ENCODE peak calls at places on chromosome X, in four cellular contexts. G, C, Z and S are unnamed samples.

GRCh38 chrX:69028006-69028760 is 137.1 kb downstream of the PJA1 start:
- DNase-seq in Z (no peak), C (no peak), G (no peak), S (no peak)

GRCh38 chrX:140762061-140762460 is 52.5 kb downstream of the LINC00632 start:
- DNase-seq in Z (peak), G (peak), C (peak), S (peak)

GRCh38 chrX:96770315-96770714 is 85.7 kb downstream of the DIAPH2 start:
- DNase-seq in G (no peak), Z (peak), C (peak), S (no peak)

GRCh38 chrX:119488749-119489148 is 20.5 kb downstream of the SLC25A5 start:
- DNase-seq in Z (peak), G (no peak), C (peak), S (no peak)

GRCh38 chrX:22021721-22022120 is 10.4 kb upstream of the PHEX start:
- DNase-seq in Z (no peak), G (no peak), C (no peak), S (no peak)

GRCh38 chrX:68685722-68686683 is 38.5 kb downstream of the STARD8 start:
- DNase-seq in Z (no peak), C (peak), G (no peak), S (no peak)

GRCh38 chrX:116281106-116281505 is 110.6 kb downstream of the AGTR2 start:
- DNase-seq in C (no peak), G (no peak), Z (no peak), S (no peak)

GRCh38 chrX:107985032-107985431 is 2.9 kb upstream of the TEX13B start:
- DNase-seq in G (no peak), Z (no peak), C (no peak), S (no peak)

GRCh38 chrX:44203791-44204190 is 139.7 kb downstream of the EFHC2 start:
- DNase-seq in G (no peak), Z (peak), C (no peak), S (no peak)

GRCh38 chrX:42290608-42291007 is 367.3 kb upstream of the CASK start:
- DNase-seq in G (no peak), Z (no peak), C (peak), S (no peak)

GRCh38 chrX:20231598-20231997 is 35.1 kb downstream of the RPS6KA3 start:
- DNase-seq in Z (no peak), G (no peak), C (no peak), S (no peak)

GRCh38 chrX:57900961-57901360 is 9.3 kb downstream of the ZXDA start:
- DNase-seq in Z (no peak), G (no peak), C (peak), S (no peak)

GRCh38 chrX:115233497-115234219 is at the start of gene LRCH2:
- DNase-seq in G (peak), C (peak), Z (no peak), S (no peak)

GRCh38 chrX:106734827-106735226 is 8.3 kb downstream of the RNF128 start:
- DNase-seq in C (no peak), Z (no peak), G (no peak), S (no peak)

GRCh38 chrX:15158736-15159406 is 111.0 kb downstream of the ASB9 start:
- DNase-seq in G (no peak), Z (no peak), C (no peak), S (no peak)

GRCh38 chrX:107537815-107538214 is 88.4 kb downstream of the FRMPD3 start:
- DNase-seq in Z (peak), G (peak), C (peak), S (no peak)

GRCh38 chrX:40150503-40150902 is 52.7 kb upstream of the BCOR start:
- DNase-seq in Z (peak), C (no peak), G (no peak), S (no peak)

GRCh38 chrX:40152706-40153334 is 55.1 kb upstream of the BCOR start:
- DNase-seq in Z (no peak), G (no peak), C (no peak), S (no peak)

GRCh38 chrX:40151211-40152172 is 53.7 kb upstream of the BCOR start:
- DNase-seq in G (no peak), Z (no peak), C (no peak), S (no peak)

GRCh38 chrX:40153335-40154221 is 55.8 kb upstream of the BCOR start:
- DNase-seq in G (no peak), Z (peak), C (no peak), S (no peak)

GRCh38 chrX:40152173-40152705 is 54.5 kb upstream of the BCOR start:
- DNase-seq in Z (no peak), C (no peak), G (no peak), S (no peak)
- H3K4me3 ChIP-seq in Z (peak), C (no peak), G (peak), S (peak)

DNA sequence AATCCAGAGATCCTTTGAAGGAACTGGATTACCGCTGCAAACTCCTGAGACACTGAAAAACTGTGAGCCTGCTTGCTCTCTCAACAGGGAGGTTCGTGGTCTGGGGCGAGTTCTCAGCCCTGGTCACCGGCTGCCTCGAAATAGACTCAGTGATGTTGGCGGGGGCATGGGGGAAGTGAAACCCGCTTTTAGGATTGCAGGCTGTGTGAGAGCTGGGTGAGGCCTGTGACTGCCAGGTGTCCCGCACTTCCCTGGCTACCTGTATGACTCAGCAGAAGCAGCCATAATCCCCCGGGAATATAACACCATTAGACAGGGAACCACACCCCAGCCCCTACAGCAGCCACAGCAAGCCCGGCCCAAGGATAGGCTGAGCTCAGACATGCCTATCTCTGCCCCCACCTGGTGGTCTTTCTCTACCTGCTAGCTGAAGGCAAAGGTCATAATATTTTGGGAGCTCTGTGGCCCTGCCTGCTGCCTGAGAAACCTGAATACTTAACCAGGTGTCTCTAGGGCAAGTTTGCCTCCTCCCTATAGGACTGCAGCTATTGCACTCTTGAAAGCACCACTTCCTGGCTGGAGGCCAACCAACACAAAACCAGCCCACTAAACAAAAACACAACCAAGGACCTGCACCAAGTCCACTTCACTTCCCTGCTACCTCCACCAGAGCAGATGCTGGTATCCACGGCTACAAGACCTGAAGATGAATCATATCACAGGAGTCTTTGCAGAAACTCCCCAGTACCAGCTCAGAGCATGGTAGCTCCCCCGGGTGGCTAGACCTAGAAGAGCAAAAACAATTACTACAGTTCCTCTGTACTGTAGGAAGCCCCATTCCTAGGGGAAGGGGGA is 202.0 kb downstream of the RRAGB start:
- DNase-seq in C (no peak), Z (no peak), G (no peak), S (no peak)
- TF ChIP-seq CTCF in C (no peak), Z (no peak), G (no peak), S (no peak)

DNA sequence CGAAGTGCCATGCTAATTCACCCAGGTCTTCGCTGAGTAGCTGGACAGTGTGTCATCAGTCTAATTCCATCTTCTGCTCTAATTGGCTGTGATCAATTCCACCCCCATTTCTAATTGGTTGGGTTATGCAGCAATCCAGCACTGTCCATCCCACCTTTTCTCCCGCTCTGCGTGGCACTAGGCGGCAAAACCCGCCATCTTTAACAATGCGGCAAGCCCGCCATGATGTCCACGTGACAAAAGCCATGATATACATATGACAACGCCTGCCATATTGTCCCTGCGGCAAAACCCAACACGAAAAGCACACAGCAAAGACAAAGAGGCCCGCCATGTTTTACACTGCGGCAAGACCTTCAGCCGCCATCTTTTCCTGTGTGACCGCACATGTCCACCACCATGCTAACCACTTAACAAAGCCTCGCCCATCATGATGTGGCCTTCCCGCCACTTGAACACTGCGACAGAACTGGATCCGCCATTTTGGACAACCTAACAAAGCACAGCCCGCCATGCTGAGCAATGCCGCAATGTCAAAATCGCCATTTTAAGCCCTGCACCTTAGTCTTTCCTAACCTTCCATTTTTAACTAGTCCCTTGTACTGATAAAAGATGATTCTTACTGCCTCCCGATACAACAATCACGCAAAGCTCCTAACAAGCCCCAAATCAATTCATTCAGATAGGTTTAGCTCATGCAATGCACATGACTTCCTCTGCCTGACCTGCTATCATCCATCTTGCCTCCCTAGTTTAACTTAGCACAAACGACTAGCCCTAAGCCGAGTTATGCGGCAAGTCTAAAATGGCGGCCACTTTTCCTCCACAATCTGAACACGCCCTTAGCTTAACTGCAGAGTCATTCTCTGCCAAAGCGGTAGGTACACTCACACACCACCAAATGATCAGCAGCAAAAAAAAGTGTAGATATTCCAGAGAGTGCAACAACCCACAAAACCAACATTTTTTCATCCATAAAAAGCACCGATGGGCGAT is 288.3 kb downstream of the CHIC1 start:
- DNase-seq in Z (no peak), G (no peak), C (peak), S (peak)
- H3K4me3 ChIP-seq in Z (no peak), G (no peak), C (peak), S (peak)

DNA sequence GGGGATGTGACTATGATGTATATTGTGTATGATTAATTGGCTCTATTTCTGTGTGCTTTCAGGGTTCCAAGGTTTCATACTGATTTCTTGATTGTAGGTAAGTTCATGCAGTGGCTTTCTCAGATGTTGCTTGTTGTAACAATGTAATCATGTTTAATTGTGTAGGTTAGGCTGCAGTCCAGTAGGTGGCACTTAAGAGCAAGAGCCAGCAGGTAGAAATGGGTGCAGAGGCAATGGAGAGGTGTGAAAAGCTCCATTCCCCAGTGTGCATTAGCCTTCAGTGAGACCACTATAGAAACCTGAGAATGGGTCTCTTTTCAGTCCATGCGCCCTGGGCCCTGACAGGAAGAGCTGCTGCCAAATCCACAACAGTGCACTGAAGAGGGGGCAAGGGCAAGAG is 28.2 kb downstream of the DCAF12L2 start:
- DNase-seq in G (no peak), C (no peak), Z (peak), S (no peak)
- TF ChIP-seq CTCF in G (no peak), C (no peak), Z (no peak), S (peak)

GRCh38 chrX:153888344-153888743 is 2.4 kb upstream of the L1CAM start:
- DNase-seq in G (no peak), Z (no peak), C (no peak), S (no peak)

GRCh38 chrX:153885968-153886903 is at the start of gene L1CAM:
- DNase-seq in Z (no peak), G (no peak), C (no peak), S (no peak)

GRCh38 chrX:153886915-153887314 is 942 bp upstream of the L1CAM start:
- DNase-seq in C (no peak), Z (no peak), G (no peak), S (no peak)

GRCh38 chrX:153887385-153887784 is 1.4 kb upstream of the L1CAM start:
- DNase-seq in Z (no peak), G (no peak), C (no peak), S (no peak)

DNA sequence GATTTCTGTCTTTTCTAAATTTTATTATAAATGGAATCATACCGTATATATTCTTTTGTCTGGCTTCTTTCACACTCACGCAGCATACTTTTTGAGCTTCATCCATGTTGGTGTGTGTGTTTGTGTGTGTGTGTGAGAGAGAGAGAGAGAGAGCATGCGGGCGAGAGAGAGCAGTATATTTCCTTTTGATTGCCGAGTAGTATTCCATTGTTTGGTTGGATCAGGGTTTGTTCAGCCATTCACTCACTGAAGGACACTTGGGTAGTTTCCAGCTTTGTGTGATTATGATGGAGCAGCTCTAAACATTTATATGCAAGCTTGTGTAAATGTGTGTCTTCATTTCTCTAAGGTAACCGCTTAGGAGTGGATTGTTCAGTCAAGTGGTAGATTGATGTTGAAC is 3.1 kb upstream of the L1CAM start:
- DNase-seq in Z (no peak), C (no peak), G (no peak), S (no peak)
- H3K4me3 ChIP-seq in Z (no peak), C (no peak), G (no peak), S (no peak)

GRCh38 chrX:114075073-114075673 is 508.7 kb upstream of the HTR2C start:
- DNase-seq in Z (no peak), C (no peak), G (no peak), S (no peak)
- TF ChIP-seq CTCF in Z (peak), C (peak), G (peak), S (peak)

DNA sequence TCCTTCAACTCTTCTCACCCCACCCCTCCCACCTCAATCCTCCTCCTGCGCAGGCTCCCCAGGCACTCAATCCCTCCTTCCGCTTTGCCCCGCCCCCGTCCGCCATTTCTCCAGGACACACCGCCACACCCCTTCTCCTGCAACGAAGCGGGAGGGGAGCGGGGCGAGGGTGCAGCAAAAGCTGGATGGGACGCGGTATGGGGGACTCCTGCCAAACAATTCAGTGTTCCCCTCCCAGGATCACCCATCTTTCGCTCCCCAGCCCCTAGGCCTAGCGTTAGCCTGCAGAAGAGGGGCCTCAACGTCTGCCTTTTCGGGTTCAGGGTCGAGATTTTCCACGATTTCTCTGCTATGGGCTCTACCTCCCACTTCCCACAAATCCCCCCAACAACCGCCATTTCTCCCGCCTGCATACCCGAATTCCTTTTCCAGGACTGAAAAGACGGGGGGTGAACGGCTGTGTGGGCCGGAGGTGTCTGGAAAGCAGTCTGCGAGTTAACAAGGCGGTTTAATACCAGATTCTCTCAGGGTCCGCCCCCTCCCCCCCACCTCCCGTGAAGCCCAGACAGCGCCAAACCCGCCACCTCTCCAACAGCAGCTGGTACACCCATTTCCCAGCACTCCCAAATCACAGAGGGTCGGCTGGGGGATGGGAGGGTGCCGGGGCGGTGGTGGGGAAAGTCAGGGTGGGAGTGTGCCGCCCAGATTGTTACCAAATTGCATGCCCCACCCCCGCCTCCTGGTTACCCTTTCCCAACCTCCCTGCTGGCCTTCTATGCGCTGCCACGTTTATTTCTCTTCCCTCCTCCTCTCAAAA is 781 bp downstream of the ARMCX2 start:
- DNase-seq in C (peak), Z (no peak), G (peak), S (no peak)
- H3K4me3 ChIP-seq in C (peak), Z (no peak), G (peak), S (peak)

GRCh38 chrX:65034292-65034640 is 58.0 kb upstream of the ZC4H2 start:
- DNase-seq in Z (peak), G (no peak), C (no peak), S (no peak)

GRCh38 chrX:65035451-65035779 is 59.2 kb upstream of the ZC4H2 start:
- DNase-seq in C (peak), Z (peak), G (peak), S (no peak)

GRCh38 chrX:65034641-65035450 is 58.6 kb upstream of the ZC4H2 start:
- DNase-seq in Z (peak), C (peak), G (peak), S (peak)
- TF ChIP-seq CTCF in Z (peak), C (peak), G (peak), S (peak)